ENCODE peak calls at places on chromosome 14, in four cellular contexts. R, F, A and Q are unnamed samples.

GRCh38 chr14:91580886-91581615 is 70.9 kb upstream of the PPP4R3A start:
- DNase-seq in A (no peak), F (no peak), R (no peak), Q (no peak)

GRCh38 chr14:65336191-65336591 is 76.3 kb upstream of the FUT8 start:
- DNase-seq in F (peak; percentile 78), A (peak; percentile 28), R (peak; percentile 59), Q (no peak)

GRCh38 chr14:32075636-32076277 is 1.3 kb upstream of the ARHGAP5 start:
- DNase-seq in F (peak; percentile 65), R (no peak), A (no peak), Q (no peak)

GRCh38 chr14:37063467-37064240 is 108.8 kb downstream of the SLC25A21 start:
- DNase-seq in F (no peak), A (no peak), R (no peak), Q (no peak)

GRCh38 chr14:85060116-85060515 is 469.8 kb upstream of the FLRT2 start:
- DNase-seq in A (no peak), F (peak; percentile 36), R (no peak), Q (no peak)

GRCh38 chr14:81400852-81401251 is 728 bp upstream of the STON2 start:
- DNase-seq in A (no peak), F (peak; percentile 98), R (peak; percentile 12), Q (peak; percentile 51)

GRCh38 chr14:101227611-101228594 is 324.4 kb upstream of the RTL1 start:
- DNase-seq in R (no peak), A (no peak), F (no peak), Q (no peak)

GRCh38 chr14:75249251-75249957 is 29.2 kb upstream of the FOS start:
- DNase-seq in A (peak; percentile 72), R (peak; percentile 77), F (no peak), Q (peak; percentile 71)

GRCh38 chr14:104224516-104225281 is 86.3 kb downstream of the KIF26A start:
- DNase-seq in A (no peak), R (peak; percentile 64), F (peak; percentile 23), Q (peak; percentile 76)

GRCh38 chr14:20583908-20584307 is 3.9 kb downstream of the RNASE11 start:
- DNase-seq in A (no peak), R (no peak), F (no peak), Q (no peak)

GRCh38 chr14:76564471-76565119 is 188.7 kb downstream of the ESRRB start:
- DNase-seq in F (no peak), A (no peak), R (no peak), Q (no peak)

GRCh38 chr14:29039171-29039570 is 272.6 kb downstream of the FOXG1 start:
- DNase-seq in F (peak; percentile 30), R (no peak), A (no peak), Q (no peak)